ENCODE peak calls at places on chromosomes 5 and 9, in eight cellular contexts. C is breast epithelium, G is MM.1S, N is RWPE1, X is neural progenitor cell, K is DND-41, Y is GM12864, R is neural crest cell. Z is an unnamed sample.

GRCh38 chr5:132281856-132282614 is 12.2 kb upstream of the SLC22A4 start:
- DNase-seq in R (no peak), G (no peak), K (no peak), Y (no peak), C (no peak), X (no peak), N (no peak), Z (no peak)

GRCh38 chr5:175052351-175052750 is 328.0 kb downstream of the MSX2 start:
- DNase-seq in C (no peak), R (no peak), G (no peak), N (no peak), K (no peak), Y (no peak), X (no peak), Z (no peak)

GRCh38 chr5:41794478-41794877 is 75.7 kb downstream of the OXCT1 start:
- DNase-seq in X (no peak), Y (no peak), N (peak), C (no peak), R (no peak), G (no peak), K (no peak), Z (no peak)

GRCh38 chr9:20703146-20703545 is 19.1 kb downstream of the FOCAD start:
- DNase-seq in R (no peak), Y (no peak), K (no peak), C (no peak), X (no peak), N (no peak), G (no peak), Z (no peak)

GRCh38 chr9:137318976-137319375 is 16.9 kb upstream of the NRARP start:
- DNase-seq in X (peak), N (no peak), G (no peak), R (no peak), Y (no peak), C (peak), K (no peak), Z (no peak)

GRCh38 chr9:36802171-36802920 is 229.7 kb downstream of the MELK start:
- DNase-seq in K (no peak), Y (no peak), N (peak), R (no peak), C (no peak), G (no peak), X (no peak), Z (no peak)

GRCh38 chr9:85600675-85601263 is 141.0 kb downstream of the AGTPBP1 start:
- DNase-seq in Y (no peak), X (no peak), R (no peak), K (peak), C (no peak), N (no peak), G (no peak), Z (no peak)

GRCh38 chr9:97525451-97525850 is 24.0 kb downstream of the TMOD1 start:
- DNase-seq in Y (no peak), X (no peak), K (no peak), N (peak), R (no peak), C (no peak), G (peak), Z (no peak)

GRCh38 chr9:16001856-16002255 is 449.0 kb downstream of the CCDC171 start:
- DNase-seq in X (no peak), C (no peak), G (no peak), Y (no peak), R (no peak), N (no peak), K (no peak), Z (no peak)

GRCh38 chr9:99445920-99446319 is 223.8 kb downstream of the SEC61B start:
- DNase-seq in Y (no peak), R (no peak), N (peak), K (no peak), C (no peak), X (no peak), G (no peak), Z (no peak)

GRCh38 chr5:66171349-66172344 is 27.5 kb downstream of the SREK1 start:
- DNase-seq in G (peak), R (no peak), Y (peak), N (peak), X (peak), K (peak), C (no peak), Z (no peak)

GRCh38 chr5:179825655-179826182 is 5.0 kb downstream of the SQSTM1 start:
- DNase-seq in Y (no peak), X (no peak), C (no peak), K (no peak), R (no peak), G (no peak), N (no peak), Z (no peak)
- TF ChIP-seq CTCF in Y (no peak), X (no peak), C (no peak), K (no peak), R (peak), G (no peak), N (no peak), Z (no peak)

DNA sequence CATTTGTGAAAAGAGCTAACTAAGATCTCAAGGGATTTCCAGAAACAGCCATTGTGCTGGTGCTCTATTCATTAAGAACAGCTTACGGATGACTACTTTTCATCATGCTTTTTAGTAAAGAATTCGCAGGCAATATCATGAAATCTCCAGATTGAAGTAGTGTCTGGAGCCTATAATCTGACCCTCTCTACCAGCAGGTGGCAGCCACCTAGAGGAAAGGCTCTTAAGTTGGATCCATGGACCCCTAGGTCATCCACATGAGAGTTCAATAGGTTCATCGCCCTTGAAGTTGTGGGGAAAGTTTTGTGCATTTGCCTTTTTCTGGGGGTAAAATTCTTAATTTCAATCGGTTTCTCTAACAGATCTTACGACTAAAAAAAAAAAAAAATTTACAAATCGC is 82.3 kb downstream of the SLC1A3 start:
- DNase-seq in N (peak), C (no peak), G (peak), X (peak), K (no peak), Y (no peak), R (no peak), Z (no peak)
- TF ChIP-seq CTCF in N (peak), C (no peak), G (peak), X (peak), K (peak), Y (peak), R (peak), Z (peak)

GRCh38 chr5:76016258-76016657 is 66.9 kb upstream of the SV2C start:
- DNase-seq in K (no peak), X (no peak), Y (no peak), N (no peak), G (no peak), R (no peak), C (no peak), Z (no peak)
- TF ChIP-seq CTCF in K (no peak), X (peak), Y (peak), N (no peak), G (no peak), R (peak), C (no peak), Z (peak)

DNA sequence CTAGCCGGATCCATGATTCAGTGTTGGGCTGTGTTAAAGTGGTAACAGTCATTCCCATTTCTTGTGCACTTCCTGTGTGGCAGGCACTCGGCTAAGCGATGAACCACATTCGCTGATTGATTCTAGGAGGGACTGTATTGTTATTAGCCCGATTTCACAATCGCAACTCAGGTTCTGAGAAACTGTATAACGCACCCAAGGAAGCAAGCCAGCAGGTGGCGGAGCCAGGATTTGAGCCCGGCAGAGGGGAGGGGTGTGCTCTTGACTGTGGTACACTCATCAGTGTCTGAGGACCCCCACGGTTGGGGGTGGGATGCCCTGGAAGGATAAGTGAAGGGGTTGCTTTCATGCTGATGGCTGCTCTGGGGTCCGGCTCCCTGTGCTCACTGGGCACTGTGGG is 34.7 kb downstream of the LRSAM1 start:
- DNase-seq in R (no peak), C (no peak), G (no peak), N (no peak), X (no peak), Y (no peak), K (no peak), Z (no peak)
- TF ChIP-seq CTCF in R (no peak), C (no peak), G (no peak), N (no peak), X (no peak), Y (no peak), K (no peak), Z (no peak)

DNA sequence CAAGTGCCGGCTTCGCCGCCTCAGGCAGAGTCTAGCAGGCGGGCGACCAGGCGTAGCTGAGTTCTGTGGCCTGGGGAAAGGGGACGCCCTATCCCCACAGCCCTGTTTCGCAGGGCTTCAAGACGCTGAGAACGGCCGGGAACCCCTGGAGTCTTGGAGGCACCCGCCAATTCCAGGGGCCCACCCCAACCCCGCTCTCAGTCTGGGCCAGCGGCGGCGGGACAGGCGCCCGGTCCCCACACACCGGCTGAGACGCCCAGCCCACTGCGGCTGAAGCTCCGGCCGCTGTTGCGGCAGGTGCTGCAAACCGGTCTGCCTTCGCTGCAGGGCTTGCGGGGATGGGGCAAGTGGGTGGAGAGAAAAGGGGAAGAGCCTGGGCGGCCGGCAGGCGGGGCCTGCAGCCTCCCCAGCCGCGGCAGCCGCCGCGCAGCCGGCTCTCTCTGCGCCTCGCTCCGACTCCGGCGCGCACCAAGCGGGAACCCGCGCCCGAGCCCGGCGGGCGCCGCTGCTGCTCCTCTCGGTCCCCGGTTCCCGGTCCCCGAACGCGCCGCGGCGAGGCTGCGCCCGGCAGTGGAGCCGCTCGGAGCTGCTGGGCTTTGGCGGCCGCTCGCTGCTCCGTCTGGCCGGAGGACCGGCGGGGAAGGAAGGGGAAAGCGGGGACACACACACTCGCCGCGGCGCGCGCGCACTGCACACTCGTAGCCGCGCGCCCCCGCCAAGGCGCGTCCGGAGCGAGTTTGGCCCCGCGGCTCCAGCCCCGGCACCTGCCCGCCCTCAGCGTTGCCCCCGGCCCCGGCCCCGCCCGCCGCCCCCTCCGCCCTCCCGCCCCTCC is at the start of gene PIP5K1B:
- DNase-seq in X (peak), R (peak), G (peak), C (peak), N (peak), K (no peak), Y (peak), Z (peak)
- TF ChIP-seq CTCF in X (no peak), R (peak), G (no peak), C (no peak), N (no peak), K (no peak), Y (no peak), Z (peak)

GRCh38 chr5:164672931-164673694 is 1167.7 kb downstream of the MAT2B start:
- DNase-seq in R (no peak), C (no peak), X (no peak), G (no peak), N (peak), K (no peak), Y (no peak), Z (no peak)
- TF ChIP-seq CTCF in R (peak), C (no peak), X (peak), G (peak), N (peak), K (peak), Y (no peak), Z (peak)

GRCh38 chr9:134716067-134716466 is 74.5 kb downstream of the COL5A1 start:
- DNase-seq in R (no peak), K (no peak), C (no peak), Y (no peak), X (no peak), G (no peak), N (no peak), Z (no peak)
- TF ChIP-seq CTCF in R (no peak), K (no peak), C (no peak), Y (no peak), X (no peak), G (no peak), N (no peak), Z (no peak)

DNA sequence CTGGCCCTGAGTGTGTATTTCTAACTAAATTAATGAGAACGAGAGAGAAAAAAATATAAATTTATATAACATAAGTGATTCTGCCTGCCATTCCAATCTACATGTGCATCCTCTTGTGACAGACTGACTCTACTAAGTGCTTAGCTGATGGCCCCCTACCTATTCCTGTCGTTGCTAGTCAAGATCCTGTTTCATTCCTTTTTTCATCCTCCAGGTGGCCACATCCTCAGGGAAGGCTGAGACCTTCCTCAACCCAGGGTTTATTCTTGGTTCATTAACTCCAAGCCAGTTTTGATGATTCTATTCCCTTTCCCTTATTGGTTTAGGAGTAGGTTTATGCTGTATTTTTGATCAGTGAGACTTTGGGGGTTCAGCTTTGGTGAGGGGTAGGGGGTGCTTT is 201.3 kb downstream of the C9orf152 start:
- DNase-seq in X (no peak), N (peak), K (no peak), Y (no peak), R (no peak), G (no peak), C (no peak), Z (no peak)
- TF ChIP-seq CTCF in X (peak), N (no peak), K (no peak), Y (no peak), R (no peak), G (no peak), C (no peak), Z (no peak)

GRCh38 chr9:7172445-7173115 is 414.8 kb downstream of the KDM4C start:
- DNase-seq in R (no peak), G (no peak), N (no peak), K (no peak), X (no peak), Y (no peak), C (no peak), Z (no peak)
- TF ChIP-seq CTCF in R (no peak), G (no peak), N (no peak), K (no peak), X (no peak), Y (no peak), C (no peak), Z (no peak)

DNA sequence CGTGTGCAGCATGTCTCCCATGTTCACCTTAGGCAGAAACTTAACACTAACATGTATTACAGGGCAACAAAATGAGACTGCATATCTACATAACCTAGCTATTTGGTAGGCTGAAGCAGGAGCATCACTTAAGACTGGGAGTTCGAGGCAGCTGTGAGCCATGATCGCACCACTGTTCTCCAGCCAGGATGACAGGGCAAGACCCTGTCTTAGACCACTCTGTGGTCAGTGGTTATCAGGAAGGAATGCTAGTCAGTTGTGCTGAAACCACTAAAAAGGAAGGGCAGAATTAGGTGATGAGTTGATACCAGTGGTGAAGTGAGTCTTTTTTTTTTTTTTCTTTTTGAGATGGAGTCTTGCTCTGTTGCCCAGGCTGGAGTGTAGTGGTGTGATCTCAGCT is 20.9 kb downstream of the FXN start:
- DNase-seq in N (no peak), X (no peak), K (no peak), G (no peak), C (no peak), Y (no peak), R (no peak), Z (no peak)
- TF ChIP-seq CTCF in N (no peak), X (no peak), K (no peak), G (no peak), C (no peak), Y (no peak), R (no peak), Z (no peak)

Z was measured in GM13977.